ENCODE peak calls at places on chromosomes 4 and X, in four cellular contexts. L is heart left ventricle, M is heart right ventricle, K is hepatocyte. A is an unnamed sample.
A peak's percentile ranks its signal among the peaks of the same experiment; 100 is the strongest.

GRCh38 chr4:11623726-11624037 is 195.0 kb upstream of the HS3ST1 start:
- DNase-seq in L (no peak), K (peak; percentile 59), M (peak; percentile 34), A (no peak)

GRCh38 chrX:119684916-119685224 is 8.1 kb downstream of the SEPTIN6 start:
- DNase-seq in L (no peak), M (no peak), K (no peak), A (no peak)

GRCh38 chr4:123819362-123820035 is 422.9 kb downstream of the SPRY1 start:
- DNase-seq in K (no peak), M (no peak), L (no peak), A (no peak)

GRCh38 chr4:132195181-132195580 is 953.9 kb upstream of the PCDH10 start:
- DNase-seq in L (no peak), K (no peak), M (no peak), A (no peak)

GRCh38 chr4:17511041-17511949 is 595 bp downstream of the QDPR start:
- DNase-seq in K (peak; percentile 64), L (peak; percentile 81), M (peak; percentile 44), A (peak; percentile 38)

GRCh38 chr4:131098976-131099375 is 2003.0 kb downstream of the C4orf33 start:
- DNase-seq in K (no peak), M (no peak), L (no peak), A (no peak)

GRCh38 chrX:7330551-7330950 is 182.6 kb upstream of the PUDP start:
- DNase-seq in L (no peak), K (no peak), M (no peak), A (no peak)

GRCh38 chr4:51884055-51884454 is 41.1 kb downstream of the DCUN1D4 start:
- DNase-seq in K (no peak), M (no peak), L (no peak), A (no peak)

GRCh38 chr4:115113382-115114106 is at the start of gene NDST4:
- DNase-seq in K (peak; percentile 25), L (no peak), M (no peak), A (no peak)

GRCh38 chr4:186669159-186669720 is 54.4 kb downstream of the FAT1 start:
- DNase-seq in L (no peak), M (no peak), K (peak; percentile 58), A (no peak)

GRCh38 chrX:55072286-55072685 is 2.5 kb upstream of the PAGE2B start:
- DNase-seq in L (peak; percentile 11), M (no peak), K (no peak), A (no peak)

GRCh38 chr4:48602763-48603162 is 112.7 kb downstream of the ZAR1 start:
- DNase-seq in M (no peak), L (no peak), K (no peak), A (no peak)

GRCh38 chrX:96314974-96315373 is 369.7 kb upstream of the DIAPH2 start:
- DNase-seq in M (no peak), K (no peak), L (no peak), A (no peak)

GRCh38 chr4:30989508-30989907 is 269.3 kb downstream of the PCDH7 start:
- DNase-seq in M (no peak), L (no peak), K (no peak), A (no peak)

GRCh38 chr4:15689540-15689939 is 7.9 kb downstream of the FAM200B start:
- DNase-seq in L (no peak), M (no peak), K (no peak), A (no peak)

DNA sequence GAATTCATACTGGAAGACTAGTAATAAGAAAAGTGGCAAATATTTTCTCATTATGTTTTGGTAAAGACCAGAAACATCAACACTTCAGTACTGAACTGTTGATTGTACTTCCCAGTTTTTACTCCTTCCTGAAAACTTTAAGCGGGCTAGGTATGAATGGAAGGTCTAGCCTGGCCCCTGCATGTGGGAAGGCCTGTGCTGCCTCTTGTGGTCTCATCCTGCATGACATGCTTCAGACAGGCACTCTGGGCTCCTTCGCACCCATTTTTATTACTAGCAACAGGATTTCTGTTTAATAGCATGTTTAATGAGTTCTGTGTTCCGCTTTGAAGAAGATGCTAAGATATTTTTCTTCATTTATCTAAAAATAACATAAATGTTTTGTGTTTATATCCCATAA is 279.1 kb downstream of the ANK2 start:
- DNase-seq in M (no peak), K (peak; percentile 7), L (no peak), A (no peak)
- TF ChIP-seq CTCF in M (peak; percentile 44), K (peak; percentile 17), L (no peak), A (no peak)

GRCh38 chr4:74279716-74280115 is 28.6 kb upstream of the EPGN start:
- DNase-seq in L (no peak), M (no peak), K (no peak), A (no peak)
- H3K27ac ChIP-seq in L (no peak overlapping the region), M (no peak overlapping the region), K (no peak overlapping the region), A (no peak overlapping the region)

GRCh38 chr4:104394409-104394813 is 100.3 kb downstream of the CXXC4 start:
- DNase-seq in M (no peak), L (no peak), K (no peak), A (no peak)
- TF ChIP-seq CTCF in M (no peak), L (no peak), K (no peak), A (no peak)

GRCh38 chrX:107773906-107774435 is 1.6 kb downstream of the TSC22D3 start:
- DNase-seq in L (no peak), K (no peak), M (no peak), A (no peak)

GRCh38 chrX:107775734-107776511 is at the start of gene TSC22D3:
- DNase-seq in M (peak; percentile 78), K (peak; percentile 90), L (peak; percentile 84), A (peak; percentile 38)

GRCh38 chrX:107773206-107773605 is 2.4 kb downstream of the TSC22D3 start:
- DNase-seq in K (peak; percentile 43), M (no peak), L (no peak), A (no peak)

GRCh38 chrX:107776649-107777535 is 641 bp upstream of the NCBP2L start:
- DNase-seq in L (peak; percentile 77), K (peak; percentile 96), M (peak; percentile 81), A (peak; percentile 56)

DNA sequence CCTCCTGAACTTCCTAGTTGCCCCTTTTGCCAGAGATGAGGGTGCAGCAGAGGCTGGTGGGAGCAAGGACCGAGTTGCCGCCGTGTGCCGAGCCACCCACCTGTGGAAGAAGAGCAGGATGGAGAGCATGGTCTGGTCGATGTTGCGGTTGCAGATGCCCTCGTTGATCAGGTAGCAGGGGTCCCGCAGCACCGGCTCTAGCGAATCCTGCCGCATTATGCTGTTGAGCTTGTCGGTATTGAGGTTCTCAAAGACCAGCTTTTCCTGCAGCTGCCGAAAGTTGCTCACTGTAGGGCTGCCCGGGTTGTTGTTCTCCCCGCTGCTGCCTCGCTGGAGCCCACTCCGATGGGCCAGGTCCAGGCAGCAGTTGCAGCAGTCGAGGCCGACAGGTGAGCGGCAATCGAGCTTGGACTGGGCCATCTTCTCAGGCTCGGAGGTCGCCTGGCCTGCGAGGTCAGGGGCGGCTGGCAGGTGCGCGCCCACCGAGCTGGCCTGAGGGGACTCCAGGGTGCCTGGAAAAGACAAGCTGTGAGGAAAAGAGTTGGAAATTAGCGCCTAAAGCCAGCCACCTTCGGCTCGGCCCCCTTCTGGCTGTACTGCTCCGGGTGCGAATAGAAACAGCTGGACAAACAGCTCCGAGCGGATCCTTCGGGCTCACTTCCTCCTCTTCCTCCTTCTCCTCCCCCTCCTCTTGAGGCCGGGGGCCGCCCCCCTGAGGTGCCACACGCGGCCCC is 420 bp downstream of the TSC22D3 start:
- DNase-seq in K (peak; percentile 26), M (no peak), L (no peak), A (no peak)
- H3K27ac ChIP-seq in K (peak overlapping the region; percentile 60), M (peak overlapping the region; percentile 84), L (peak overlapping the region; percentile 89), A (no peak overlapping the region)

GRCh38 chrX:6095469-6095868 is 133.2 kb downstream of the NLGN4X start:
- DNase-seq in M (no peak), K (no peak), L (no peak), A (no peak)
- TF ChIP-seq CTCF in M (no peak), K (no peak), L (no peak), A (no peak)

A was measured in CD4-positive, alpha-beta T cell.